ENCODE peak calls at places on chromosomes 11 and 22, in seven cellular contexts. One of them, this sample, is unnamed.
A peak's percentile ranks its signal among the peaks of the same experiment; 100 is the strongest.

GRCh38 chr22:30186048-30186447 is 60.5 kb downstream of the LIF start:
- DNase-seq in substantia nigra: no peak
- DNase-seq in astrocyte of the spinal cord: no peak
- DNase-seq in stimulated activated CD4-positive, alpha-beta T cell treated with anti-CD3 and anti-CD28 coated beads, Interleukin-4, amount 100 ng/mL, for 48 hours: no peak
- DNase-seq in epithelial cell of esophagus: no peak
- DNase-seq in stimulated activated CD8-positive, alpha-beta memory T cell treated with anti-CD3 and anti-CD28 coated beads, Interleukin-7, amount 100 ng/mL, for 1 hour: no peak
- DNase-seq in H9: no peak
- DNase-seq in this sample: peak; percentile 45

GRCh38 chr22:49853981-49854791 is 542 bp downstream of the ZBED4 start:
- DNase-seq in substantia nigra: peak; percentile 13
- DNase-seq in astrocyte of the spinal cord: peak; percentile 26
- DNase-seq in stimulated activated CD4-positive, alpha-beta T cell treated with anti-CD3 and anti-CD28 coated beads, Interleukin-4, amount 100 ng/mL, for 48 hours: no peak
- DNase-seq in epithelial cell of esophagus: peak; percentile 35
- DNase-seq in stimulated activated CD8-positive, alpha-beta memory T cell treated with anti-CD3 and anti-CD28 coated beads, Interleukin-7, amount 100 ng/mL, for 1 hour: no peak
- DNase-seq in H9: peak; percentile 38
- DNase-seq in this sample: peak; percentile 8

GRCh38 chr22:45602824-45603301 is 68.8 kb upstream of the ATXN10 start:
- DNase-seq in substantia nigra: no peak
- DNase-seq in astrocyte of the spinal cord: no peak
- DNase-seq in stimulated activated CD4-positive, alpha-beta T cell treated with anti-CD3 and anti-CD28 coated beads, Interleukin-4, amount 100 ng/mL, for 48 hours: no peak
- DNase-seq in epithelial cell of esophagus: no peak
- DNase-seq in stimulated activated CD8-positive, alpha-beta memory T cell treated with anti-CD3 and anti-CD28 coated beads, Interleukin-7, amount 100 ng/mL, for 1 hour: no peak
- DNase-seq in H9: peak; percentile 94
- DNase-seq in this sample: no peak

GRCh38 chr22:40044870-40045834 is 50.4 kb downstream of the FAM83F start:
- DNase-seq in substantia nigra: peak; percentile 30
- DNase-seq in astrocyte of the spinal cord: peak; percentile 17
- DNase-seq in stimulated activated CD4-positive, alpha-beta T cell treated with anti-CD3 and anti-CD28 coated beads, Interleukin-4, amount 100 ng/mL, for 48 hours: peak; percentile 65
- DNase-seq in epithelial cell of esophagus: peak; percentile 28
- DNase-seq in stimulated activated CD8-positive, alpha-beta memory T cell treated with anti-CD3 and anti-CD28 coated beads, Interleukin-7, amount 100 ng/mL, for 1 hour: peak; percentile 55
- DNase-seq in H9: peak; percentile 58
- DNase-seq in this sample: peak; percentile 30

GRCh38 chr11:69373251-69373635 is 79.3 kb downstream of the MYEOV start:
- DNase-seq in substantia nigra: no peak
- DNase-seq in astrocyte of the spinal cord: no peak
- DNase-seq in stimulated activated CD4-positive, alpha-beta T cell treated with anti-CD3 and anti-CD28 coated beads, Interleukin-4, amount 100 ng/mL, for 48 hours: no peak
- DNase-seq in epithelial cell of esophagus: no peak
- DNase-seq in stimulated activated CD8-positive, alpha-beta memory T cell treated with anti-CD3 and anti-CD28 coated beads, Interleukin-7, amount 100 ng/mL, for 1 hour: no peak
- DNase-seq in H9: peak; percentile 8
- DNase-seq in this sample: no peak

GRCh38 chr11:45300715-45301114 is 14.6 kb upstream of the SYT13 start:
- DNase-seq in substantia nigra: no peak
- DNase-seq in astrocyte of the spinal cord: no peak
- DNase-seq in stimulated activated CD4-positive, alpha-beta T cell treated with anti-CD3 and anti-CD28 coated beads, Interleukin-4, amount 100 ng/mL, for 48 hours: no peak
- DNase-seq in epithelial cell of esophagus: no peak
- DNase-seq in stimulated activated CD8-positive, alpha-beta memory T cell treated with anti-CD3 and anti-CD28 coated beads, Interleukin-7, amount 100 ng/mL, for 1 hour: no peak
- DNase-seq in H9: no peak
- DNase-seq in this sample: no peak

GRCh38 chr22:29032584-29032983 is 29.0 kb downstream of the C22orf31 start:
- DNase-seq in substantia nigra: no peak
- DNase-seq in astrocyte of the spinal cord: peak; percentile 5
- DNase-seq in stimulated activated CD4-positive, alpha-beta T cell treated with anti-CD3 and anti-CD28 coated beads, Interleukin-4, amount 100 ng/mL, for 48 hours: no peak
- DNase-seq in epithelial cell of esophagus: no peak
- DNase-seq in stimulated activated CD8-positive, alpha-beta memory T cell treated with anti-CD3 and anti-CD28 coated beads, Interleukin-7, amount 100 ng/mL, for 1 hour: no peak
- DNase-seq in H9: no peak
- DNase-seq in this sample: peak; percentile 28

GRCh38 chr11:75868990-75869389 is 54.0 kb downstream of the UVRAG start:
- DNase-seq in substantia nigra: no peak
- DNase-seq in astrocyte of the spinal cord: no peak
- DNase-seq in stimulated activated CD4-positive, alpha-beta T cell treated with anti-CD3 and anti-CD28 coated beads, Interleukin-4, amount 100 ng/mL, for 48 hours: no peak
- DNase-seq in epithelial cell of esophagus: peak; percentile 29
- DNase-seq in stimulated activated CD8-positive, alpha-beta memory T cell treated with anti-CD3 and anti-CD28 coated beads, Interleukin-7, amount 100 ng/mL, for 1 hour: no peak
- DNase-seq in H9: no peak
- DNase-seq in this sample: no peak

GRCh38 chr22:22888509-22889353 is 1.1 kb downstream of the IGLL5 start:
- DNase-seq in substantia nigra: no peak
- DNase-seq in astrocyte of the spinal cord: no peak
- DNase-seq in stimulated activated CD4-positive, alpha-beta T cell treated with anti-CD3 and anti-CD28 coated beads, Interleukin-4, amount 100 ng/mL, for 48 hours: no peak
- DNase-seq in epithelial cell of esophagus: no peak
- DNase-seq in stimulated activated CD8-positive, alpha-beta memory T cell treated with anti-CD3 and anti-CD28 coated beads, Interleukin-7, amount 100 ng/mL, for 1 hour: no peak
- DNase-seq in H9: no peak
- DNase-seq in this sample: no peak

GRCh38 chr11:48066881-48067800 is 86.8 kb downstream of the PTPRJ start:
- DNase-seq in substantia nigra: no peak
- DNase-seq in astrocyte of the spinal cord: peak; percentile 71
- DNase-seq in stimulated activated CD4-positive, alpha-beta T cell treated with anti-CD3 and anti-CD28 coated beads, Interleukin-4, amount 100 ng/mL, for 48 hours: no peak
- DNase-seq in epithelial cell of esophagus: no peak
- DNase-seq in stimulated activated CD8-positive, alpha-beta memory T cell treated with anti-CD3 and anti-CD28 coated beads, Interleukin-7, amount 100 ng/mL, for 1 hour: no peak
- DNase-seq in H9: no peak
- DNase-seq in this sample: no peak

GRCh38 chr11:58060535-58060934 is 29.8 kb downstream of the OR6Q1 start:
- DNase-seq in substantia nigra: no peak
- DNase-seq in astrocyte of the spinal cord: no peak
- DNase-seq in stimulated activated CD4-positive, alpha-beta T cell treated with anti-CD3 and anti-CD28 coated beads, Interleukin-4, amount 100 ng/mL, for 48 hours: no peak
- DNase-seq in epithelial cell of esophagus: no peak
- DNase-seq in stimulated activated CD8-positive, alpha-beta memory T cell treated with anti-CD3 and anti-CD28 coated beads, Interleukin-7, amount 100 ng/mL, for 1 hour: no peak
- DNase-seq in H9: no peak
- DNase-seq in this sample: no peak

GRCh38 chr11:117839936-117840813 is 15.6 kb upstream of the FXYD2 start:
- DNase-seq in substantia nigra: no peak
- DNase-seq in astrocyte of the spinal cord: no peak
- DNase-seq in stimulated activated CD4-positive, alpha-beta T cell treated with anti-CD3 and anti-CD28 coated beads, Interleukin-4, amount 100 ng/mL, for 48 hours: no peak
- DNase-seq in epithelial cell of esophagus: no peak
- DNase-seq in stimulated activated CD8-positive, alpha-beta memory T cell treated with anti-CD3 and anti-CD28 coated beads, Interleukin-7, amount 100 ng/mL, for 1 hour: no peak
- DNase-seq in H9: peak; percentile 17
- DNase-seq in this sample: no peak

GRCh38 chr11:44793350-44794090 is 66.8 kb downstream of the TSPAN18 start:
- DNase-seq in substantia nigra: no peak
- DNase-seq in astrocyte of the spinal cord: peak; percentile 6
- DNase-seq in stimulated activated CD4-positive, alpha-beta T cell treated with anti-CD3 and anti-CD28 coated beads, Interleukin-4, amount 100 ng/mL, for 48 hours: no peak
- DNase-seq in epithelial cell of esophagus: no peak
- DNase-seq in stimulated activated CD8-positive, alpha-beta memory T cell treated with anti-CD3 and anti-CD28 coated beads, Interleukin-7, amount 100 ng/mL, for 1 hour: no peak
- DNase-seq in H9: no peak
- DNase-seq in this sample: no peak

GRCh38 chr11:266676-267439 is 11.3 kb upstream of the NLRP6 start:
- DNase-seq in substantia nigra: no peak
- DNase-seq in astrocyte of the spinal cord: no peak
- DNase-seq in stimulated activated CD4-positive, alpha-beta T cell treated with anti-CD3 and anti-CD28 coated beads, Interleukin-4, amount 100 ng/mL, for 48 hours: no peak
- DNase-seq in epithelial cell of esophagus: no peak
- DNase-seq in stimulated activated CD8-positive, alpha-beta memory T cell treated with anti-CD3 and anti-CD28 coated beads, Interleukin-7, amount 100 ng/mL, for 1 hour: no peak
- DNase-seq in H9: no peak
- DNase-seq in this sample: peak; percentile 12

GRCh38 chr11:35160902-35161585 is 22.1 kb downstream of the CD44 start:
- DNase-seq in substantia nigra: no peak
- DNase-seq in astrocyte of the spinal cord: no peak
- DNase-seq in stimulated activated CD4-positive, alpha-beta T cell treated with anti-CD3 and anti-CD28 coated beads, Interleukin-4, amount 100 ng/mL, for 48 hours: no peak
- DNase-seq in epithelial cell of esophagus: no peak
- DNase-seq in stimulated activated CD8-positive, alpha-beta memory T cell treated with anti-CD3 and anti-CD28 coated beads, Interleukin-7, amount 100 ng/mL, for 1 hour: no peak
- DNase-seq in H9: no peak
- DNase-seq in this sample: no peak

GRCh38 chr11:131584694-131585592 is 214.5 kb downstream of the NTM start:
- DNase-seq in substantia nigra: peak; percentile 95
- DNase-seq in astrocyte of the spinal cord: no peak
- DNase-seq in stimulated activated CD4-positive, alpha-beta T cell treated with anti-CD3 and anti-CD28 coated beads, Interleukin-4, amount 100 ng/mL, for 48 hours: no peak
- DNase-seq in epithelial cell of esophagus: no peak
- DNase-seq in stimulated activated CD8-positive, alpha-beta memory T cell treated with anti-CD3 and anti-CD28 coated beads, Interleukin-7, amount 100 ng/mL, for 1 hour: no peak
- DNase-seq in H9: peak; percentile 87
- DNase-seq in this sample: no peak

GRCh38 chr11:75103380-75104026 is 6.8 kb upstream of the OR2AT4 start:
- DNase-seq in substantia nigra: no peak
- DNase-seq in astrocyte of the spinal cord: peak; percentile 51
- DNase-seq in stimulated activated CD4-positive, alpha-beta T cell treated with anti-CD3 and anti-CD28 coated beads, Interleukin-4, amount 100 ng/mL, for 48 hours: no peak
- DNase-seq in epithelial cell of esophagus: peak; percentile 24
- DNase-seq in stimulated activated CD8-positive, alpha-beta memory T cell treated with anti-CD3 and anti-CD28 coated beads, Interleukin-7, amount 100 ng/mL, for 1 hour: no peak
- DNase-seq in H9: no peak
- DNase-seq in this sample: peak; percentile 73

GRCh38 chr11:27861706-27862430 is 161.6 kb upstream of the BDNF start:
- DNase-seq in substantia nigra: no peak
- DNase-seq in astrocyte of the spinal cord: peak; percentile 90
- DNase-seq in stimulated activated CD4-positive, alpha-beta T cell treated with anti-CD3 and anti-CD28 coated beads, Interleukin-4, amount 100 ng/mL, for 48 hours: no peak
- DNase-seq in epithelial cell of esophagus: peak; percentile 87
- DNase-seq in stimulated activated CD8-positive, alpha-beta memory T cell treated with anti-CD3 and anti-CD28 coated beads, Interleukin-7, amount 100 ng/mL, for 1 hour: no peak
- DNase-seq in H9: no peak
- DNase-seq in this sample: peak; percentile 82

GRCh38 chr11:109264128-109264527 is 157.9 kb upstream of the C11orf87 start:
- DNase-seq in substantia nigra: no peak
- DNase-seq in astrocyte of the spinal cord: no peak
- DNase-seq in stimulated activated CD4-positive, alpha-beta T cell treated with anti-CD3 and anti-CD28 coated beads, Interleukin-4, amount 100 ng/mL, for 48 hours: no peak
- DNase-seq in epithelial cell of esophagus: no peak
- DNase-seq in stimulated activated CD8-positive, alpha-beta memory T cell treated with anti-CD3 and anti-CD28 coated beads, Interleukin-7, amount 100 ng/mL, for 1 hour: no peak
- DNase-seq in H9: no peak
- DNase-seq in this sample: no peak

GRCh38 chr22:20536590-20537324 is 29.3 kb downstream of the MED15 start:
- DNase-seq in substantia nigra: no peak
- DNase-seq in astrocyte of the spinal cord: no peak
- DNase-seq in stimulated activated CD4-positive, alpha-beta T cell treated with anti-CD3 and anti-CD28 coated beads, Interleukin-4, amount 100 ng/mL, for 48 hours: no peak
- DNase-seq in epithelial cell of esophagus: no peak
- DNase-seq in stimulated activated CD8-positive, alpha-beta memory T cell treated with anti-CD3 and anti-CD28 coated beads, Interleukin-7, amount 100 ng/mL, for 1 hour: no peak
- DNase-seq in H9: no peak
- DNase-seq in this sample: no peak

GRCh38 chr11:3169235-3169951 is 4.3 kb upstream of the OSBPL5 start:
- DNase-seq in substantia nigra: no peak
- DNase-seq in astrocyte of the spinal cord: peak; percentile 82
- DNase-seq in stimulated activated CD4-positive, alpha-beta T cell treated with anti-CD3 and anti-CD28 coated beads, Interleukin-4, amount 100 ng/mL, for 48 hours: peak; percentile 20
- DNase-seq in epithelial cell of esophagus: peak; percentile 33
- DNase-seq in stimulated activated CD8-positive, alpha-beta memory T cell treated with anti-CD3 and anti-CD28 coated beads, Interleukin-7, amount 100 ng/mL, for 1 hour: no peak
- DNase-seq in H9: peak; percentile 73
- DNase-seq in this sample: peak; percentile 52

GRCh38 chr11:78789365-78789764 is 214.7 kb upstream of the NARS2 start:
- DNase-seq in substantia nigra: no peak
- DNase-seq in astrocyte of the spinal cord: no peak
- DNase-seq in stimulated activated CD4-positive, alpha-beta T cell treated with anti-CD3 and anti-CD28 coated beads, Interleukin-4, amount 100 ng/mL, for 48 hours: no peak
- DNase-seq in epithelial cell of esophagus: no peak
- DNase-seq in stimulated activated CD8-positive, alpha-beta memory T cell treated with anti-CD3 and anti-CD28 coated beads, Interleukin-7, amount 100 ng/mL, for 1 hour: no peak
- DNase-seq in H9: no peak
- DNase-seq in this sample: no peak

GRCh38 chr11:45704635-45705034 is 39.2 kb upstream of the CHST1 start:
- DNase-seq in substantia nigra: no peak
- DNase-seq in astrocyte of the spinal cord: no peak
- DNase-seq in stimulated activated CD4-positive, alpha-beta T cell treated with anti-CD3 and anti-CD28 coated beads, Interleukin-4, amount 100 ng/mL, for 48 hours: no peak
- DNase-seq in epithelial cell of esophagus: no peak
- DNase-seq in stimulated activated CD8-positive, alpha-beta memory T cell treated with anti-CD3 and anti-CD28 coated beads, Interleukin-7, amount 100 ng/mL, for 1 hour: no peak
- DNase-seq in H9: no peak
- DNase-seq in this sample: no peak

GRCh38 chr11:104547996-104548661 is 350.1 kb downstream of the CASP12 start:
- DNase-seq in substantia nigra: no peak
- DNase-seq in astrocyte of the spinal cord: peak; percentile 14
- DNase-seq in stimulated activated CD4-positive, alpha-beta T cell treated with anti-CD3 and anti-CD28 coated beads, Interleukin-4, amount 100 ng/mL, for 48 hours: no peak
- DNase-seq in epithelial cell of esophagus: peak; percentile 84
- DNase-seq in stimulated activated CD8-positive, alpha-beta memory T cell treated with anti-CD3 and anti-CD28 coated beads, Interleukin-7, amount 100 ng/mL, for 1 hour: no peak
- DNase-seq in H9: no peak
- DNase-seq in this sample: no peak

GRCh38 chr22:32518848-32519247 is 44.2 kb downstream of the FBXO7 start:
- DNase-seq in substantia nigra: no peak
- DNase-seq in astrocyte of the spinal cord: no peak
- DNase-seq in stimulated activated CD4-positive, alpha-beta T cell treated with anti-CD3 and anti-CD28 coated beads, Interleukin-4, amount 100 ng/mL, for 48 hours: no peak
- DNase-seq in epithelial cell of esophagus: peak; percentile 20
- DNase-seq in stimulated activated CD8-positive, alpha-beta memory T cell treated with anti-CD3 and anti-CD28 coated beads, Interleukin-7, amount 100 ng/mL, for 1 hour: no peak
- DNase-seq in H9: no peak
- DNase-seq in this sample: peak; percentile 6

GRCh38 chr11:14422052-14422813 is 63.2 kb upstream of the RRAS2 start:
- DNase-seq in substantia nigra: no peak
- DNase-seq in astrocyte of the spinal cord: peak; percentile 98
- DNase-seq in stimulated activated CD4-positive, alpha-beta T cell treated with anti-CD3 and anti-CD28 coated beads, Interleukin-4, amount 100 ng/mL, for 48 hours: no peak
- DNase-seq in epithelial cell of esophagus: peak; percentile 98
- DNase-seq in stimulated activated CD8-positive, alpha-beta memory T cell treated with anti-CD3 and anti-CD28 coated beads, Interleukin-7, amount 100 ng/mL, for 1 hour: no peak
- DNase-seq in H9: peak; percentile 90
- DNase-seq in this sample: peak; percentile 97

This sample was measured in PC-3.